ENCODE peak calls at places on chromosome 11, in eight cellular contexts. One of them, this sample, is unnamed.

GRCh38 chr11:65569973-65570918 is at the start of gene ZNRD2:
- DNase-seq in bronchial epithelial cell: peak; percentile 92
- DNase-seq in KBM-7: peak; percentile 99
- DNase-seq in activated CD4-positive, alpha-beta T cell treated with anti-CD3 and anti-CD28 coated beads, Interleukin-2, amount 10 ng/mL, durations not matched to agents 7 days and 5 days: peak; percentile 98
- DNase-seq in fibroblast of lung: peak; percentile 99
- DNase-seq in naive thymus-derived CD8-positive, alpha-beta T cell: peak; percentile 97
- DNase-seq in fibroblast of pulmonary artery: peak; percentile 99
- DNase-seq in WTC11: peak; percentile 98
- DNase-seq in this sample: peak; percentile 100

GRCh38 chr11:64776875-64777274 is 1.5 kb downstream of the SF1 start:
- DNase-seq in KBM-7: no peak
- DNase-seq in bronchial epithelial cell: no peak
- DNase-seq in WTC11: no peak
- DNase-seq in fibroblast of pulmonary artery: no peak
- DNase-seq in naive thymus-derived CD8-positive, alpha-beta T cell: no peak
- DNase-seq in fibroblast of lung: no peak
- DNase-seq in activated CD4-positive, alpha-beta T cell treated with anti-CD3 and anti-CD28 coated beads, Interleukin-2, amount 10 ng/mL, durations not matched to agents 7 days and 5 days: no peak
- DNase-seq in this sample: no peak

GRCh38 chr11:131109256-131109655 is 193.0 kb upstream of the SNX19 start:
- DNase-seq in WTC11: no peak
- DNase-seq in fibroblast of lung: peak; percentile 46
- DNase-seq in naive thymus-derived CD8-positive, alpha-beta T cell: no peak
- DNase-seq in fibroblast of pulmonary artery: peak; percentile 1
- DNase-seq in KBM-7: no peak
- DNase-seq in bronchial epithelial cell: peak; percentile 74
- DNase-seq in activated CD4-positive, alpha-beta T cell treated with anti-CD3 and anti-CD28 coated beads, Interleukin-2, amount 10 ng/mL, durations not matched to agents 7 days and 5 days: no peak
- DNase-seq in this sample: no peak

GRCh38 chr11:69242583-69242940 is 51.4 kb upstream of the MYEOV start:
- DNase-seq in activated CD4-positive, alpha-beta T cell treated with anti-CD3 and anti-CD28 coated beads, Interleukin-2, amount 10 ng/mL, durations not matched to agents 7 days and 5 days: no peak
- DNase-seq in fibroblast of pulmonary artery: no peak
- DNase-seq in fibroblast of lung: no peak
- DNase-seq in KBM-7: no peak
- DNase-seq in bronchial epithelial cell: no peak
- DNase-seq in WTC11: no peak
- DNase-seq in naive thymus-derived CD8-positive, alpha-beta T cell: no peak
- DNase-seq in this sample: no peak

GRCh38 chr11:4464216-4465159 is 15.4 kb downstream of the OR52K2 start:
- DNase-seq in fibroblast of lung: peak; percentile 2
- DNase-seq in activated CD4-positive, alpha-beta T cell treated with anti-CD3 and anti-CD28 coated beads, Interleukin-2, amount 10 ng/mL, durations not matched to agents 7 days and 5 days: no peak
- DNase-seq in fibroblast of pulmonary artery: no peak
- DNase-seq in KBM-7: peak; percentile 39
- DNase-seq in naive thymus-derived CD8-positive, alpha-beta T cell: no peak
- DNase-seq in bronchial epithelial cell: peak; percentile 73
- DNase-seq in WTC11: no peak
- DNase-seq in this sample: no peak

GRCh38 chr11:19817265-19817851 is 104.7 kb downstream of the NAV2 start:
- DNase-seq in WTC11: peak; percentile 49
- DNase-seq in fibroblast of pulmonary artery: no peak
- DNase-seq in fibroblast of lung: no peak
- DNase-seq in activated CD4-positive, alpha-beta T cell treated with anti-CD3 and anti-CD28 coated beads, Interleukin-2, amount 10 ng/mL, durations not matched to agents 7 days and 5 days: no peak
- DNase-seq in bronchial epithelial cell: no peak
- DNase-seq in KBM-7: no peak
- DNase-seq in naive thymus-derived CD8-positive, alpha-beta T cell: no peak
- DNase-seq in this sample: no peak

GRCh38 chr11:102006835-102007566 is 40.2 kb upstream of the CFAP300 start:
- DNase-seq in naive thymus-derived CD8-positive, alpha-beta T cell: no peak
- DNase-seq in fibroblast of pulmonary artery: no peak
- DNase-seq in activated CD4-positive, alpha-beta T cell treated with anti-CD3 and anti-CD28 coated beads, Interleukin-2, amount 10 ng/mL, durations not matched to agents 7 days and 5 days: no peak
- DNase-seq in bronchial epithelial cell: peak; percentile 66
- DNase-seq in WTC11: no peak
- DNase-seq in fibroblast of lung: no peak
- DNase-seq in KBM-7: no peak
- DNase-seq in this sample: no peak

GRCh38 chr11:115008774-115009173 is 330.4 kb downstream of the NXPE2 start:
- DNase-seq in activated CD4-positive, alpha-beta T cell treated with anti-CD3 and anti-CD28 coated beads, Interleukin-2, amount 10 ng/mL, durations not matched to agents 7 days and 5 days: no peak
- DNase-seq in KBM-7: no peak
- DNase-seq in WTC11: no peak
- DNase-seq in bronchial epithelial cell: no peak
- DNase-seq in naive thymus-derived CD8-positive, alpha-beta T cell: no peak
- DNase-seq in fibroblast of lung: no peak
- DNase-seq in fibroblast of pulmonary artery: no peak
- DNase-seq in this sample: no peak

GRCh38 chr11:132024587-132025295 is 654.3 kb downstream of the NTM start:
- DNase-seq in WTC11: no peak
- DNase-seq in KBM-7: no peak
- DNase-seq in fibroblast of lung: peak; percentile 92
- DNase-seq in fibroblast of pulmonary artery: peak; percentile 47
- DNase-seq in naive thymus-derived CD8-positive, alpha-beta T cell: no peak
- DNase-seq in activated CD4-positive, alpha-beta T cell treated with anti-CD3 and anti-CD28 coated beads, Interleukin-2, amount 10 ng/mL, durations not matched to agents 7 days and 5 days: no peak
- DNase-seq in bronchial epithelial cell: peak; percentile 96
- DNase-seq in this sample: no peak

GRCh38 chr11:12657981-12658380 is 16.2 kb upstream of the TEAD1 start:
- DNase-seq in KBM-7: no peak
- DNase-seq in fibroblast of lung: no peak
- DNase-seq in naive thymus-derived CD8-positive, alpha-beta T cell: no peak
- DNase-seq in activated CD4-positive, alpha-beta T cell treated with anti-CD3 and anti-CD28 coated beads, Interleukin-2, amount 10 ng/mL, durations not matched to agents 7 days and 5 days: no peak
- DNase-seq in fibroblast of pulmonary artery: no peak
- DNase-seq in bronchial epithelial cell: no peak
- DNase-seq in WTC11: no peak
- DNase-seq in this sample: no peak

GRCh38 chr11:6468712-6469495 is 4.8 kb downstream of the TRIM3 start:
- DNase-seq in fibroblast of lung: peak; percentile 55
- DNase-seq in KBM-7: peak; percentile 96
- DNase-seq in bronchial epithelial cell: peak; percentile 89
- DNase-seq in WTC11: peak; percentile 96
- DNase-seq in naive thymus-derived CD8-positive, alpha-beta T cell: no peak
- DNase-seq in activated CD4-positive, alpha-beta T cell treated with anti-CD3 and anti-CD28 coated beads, Interleukin-2, amount 10 ng/mL, durations not matched to agents 7 days and 5 days: no peak
- DNase-seq in fibroblast of pulmonary artery: peak; percentile 95
- DNase-seq in this sample: peak; percentile 67

GRCh38 chr11:100151944-100152343 is 535.1 kb upstream of the ARHGAP42 start:
- DNase-seq in KBM-7: no peak
- DNase-seq in activated CD4-positive, alpha-beta T cell treated with anti-CD3 and anti-CD28 coated beads, Interleukin-2, amount 10 ng/mL, durations not matched to agents 7 days and 5 days: no peak
- DNase-seq in fibroblast of pulmonary artery: no peak
- DNase-seq in bronchial epithelial cell: peak; percentile 22
- DNase-seq in naive thymus-derived CD8-positive, alpha-beta T cell: no peak
- DNase-seq in WTC11: no peak
- DNase-seq in fibroblast of lung: peak; percentile 31
- DNase-seq in this sample: no peak

This sample was measured in 8988T.